ENCODE peak calls at places on chromosomes 7 and 10, in eight cellular contexts. D is lower leg skin; U is heart left ventricle; Q is AG09309; A is CD8-positive, alpha-beta T cell; F is cardiac fibroblast; Z is upper lobe of right lung; G is lower lobe of right lung. I is an unnamed sample.

GRCh38 chr7:17319164-17320101 is 21.0 kb downstream of the AHR start:
- DNase-seq in D (no peak), U (no peak), Q (no peak), A (no peak), F (no peak), Z (no peak), G (no peak), I (no peak)

GRCh38 chr7:101743995-101744360 is 73.4 kb upstream of the CUX1 start:
- DNase-seq in D (no peak), U (no peak), Q (no peak), A (no peak), F (no peak), Z (no peak), G (no peak), I (no peak)

GRCh38 chr10:62259456-62259855 is 9.2 kb downstream of the RTKN2 start:
- DNase-seq in D (no peak), U (no peak), Q (no peak), A (no peak), F (no peak), Z (no peak), G (no peak), I (no peak)

GRCh38 chr7:132049462-132050304 is 493.3 kb upstream of the PODXL start:
- DNase-seq in D (no peak), U (no peak), Q (no peak), A (no peak), F (peak), Z (no peak), G (no peak), I (no peak)

GRCh38 chr7:84612976-84613375 is 418.4 kb upstream of the SEMA3A start:
- DNase-seq in D (no peak), U (no peak), Q (no peak), A (no peak), F (no peak), Z (no peak), G (no peak), I (no peak)

GRCh38 chr7:101681170-101682007 is 52.3 kb upstream of the MYL10 start:
- DNase-seq in D (peak), U (peak), Q (peak), A (no peak), F (peak), Z (no peak), G (no peak), I (peak)

GRCh38 chr7:157274991-157275427 is 61.8 kb upstream of the DNAJB6 start:
- DNase-seq in D (no peak), U (no peak), Q (no peak), A (no peak), F (no peak), Z (peak), G (no peak), I (no peak)

GRCh38 chr7:140719711-140720110 is 23.2 kb downstream of the NDUFB2 start:
- DNase-seq in D (no peak), U (no peak), Q (no peak), A (no peak), F (peak), Z (no peak), G (no peak), I (no peak)

GRCh38 chr7:7512861-7513597 is 22.6 kb downstream of the COL28A1 start:
- DNase-seq in D (no peak), U (no peak), Q (no peak), A (no peak), F (no peak), Z (no peak), G (no peak), I (no peak)

GRCh38 chr10:6242089-6242488 is 39.4 kb downstream of the PFKFB3 start:
- DNase-seq in D (no peak), U (no peak), Q (no peak), A (no peak), F (no peak), Z (no peak), G (no peak), I (no peak)

GRCh38 chr7:115693779-115694178 is 336.8 kb downstream of the TFEC start:
- DNase-seq in D (no peak), U (no peak), Q (no peak), A (no peak), F (no peak), Z (no peak), G (no peak), I (no peak)

GRCh38 chr7:117582219-117582704 is 102.4 kb downstream of the CFTR start:
- DNase-seq in D (no peak), U (peak), Q (peak), A (no peak), F (peak), Z (no peak), G (no peak), I (peak)

GRCh38 chr7:10643545-10643944 is 330.1 kb upstream of the PHF14 start:
- DNase-seq in D (no peak), U (no peak), Q (no peak), A (no peak), F (no peak), Z (no peak), G (no peak), I (no peak)

GRCh38 chr10:130193033-130193432 is 56.8 kb downstream of the GLRX3 start:
- DNase-seq in D (no peak), U (no peak), Q (no peak), A (no peak), F (no peak), Z (no peak), G (no peak), I (no peak)

GRCh38 chr7:30285531-30286284 is 1.3 kb downstream of the ZNRF2 start:
- DNase-seq in D (no peak), U (peak), Q (peak), A (peak), F (peak), Z (peak), G (peak), I (peak)

DNA sequence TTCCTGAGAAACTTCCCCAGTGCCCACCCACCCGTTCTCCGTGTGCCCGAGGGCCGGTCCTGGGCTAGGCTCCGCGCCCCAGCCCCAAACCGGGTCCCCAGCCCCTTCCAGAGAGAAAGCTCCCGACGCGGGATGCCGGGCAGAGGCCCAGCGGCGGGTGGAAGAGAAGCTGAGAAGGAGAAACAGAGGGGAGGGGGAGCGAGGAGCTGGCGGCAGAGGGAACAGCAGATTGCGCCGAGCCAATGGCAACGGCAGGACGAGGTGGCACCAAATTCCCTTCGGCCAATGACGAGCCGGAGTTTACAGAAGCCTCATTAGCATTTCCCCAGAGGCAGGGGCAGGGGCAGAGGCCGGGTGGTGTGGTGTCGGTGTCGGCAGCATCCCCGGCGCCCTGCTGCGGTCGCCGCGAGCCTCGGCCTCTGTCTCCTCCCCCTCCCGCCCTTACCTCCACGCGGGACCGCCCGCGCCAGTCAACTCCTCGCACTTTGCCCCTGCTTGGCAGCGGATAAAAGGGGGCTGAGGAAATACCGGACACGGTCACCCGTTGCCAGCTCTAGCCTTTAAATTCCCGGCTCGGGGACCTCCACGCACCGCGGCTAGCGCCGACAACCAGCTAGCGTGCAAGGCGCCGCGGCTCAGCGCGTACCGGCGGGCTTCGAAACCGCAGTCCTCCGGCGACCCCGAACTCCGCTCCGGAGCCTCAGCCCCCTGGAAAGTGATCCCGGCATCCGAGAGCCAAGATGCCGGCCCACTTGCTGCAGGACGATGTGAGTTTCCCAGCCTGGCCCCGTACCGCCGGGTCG is at the start of gene SCD:
- DNase-seq in D (peak), U (peak), Q (no peak), A (peak), F (peak), Z (peak), G (peak), I (peak)
- H3K4me3 ChIP-seq in D (peak), U (peak), Q (peak), A (peak), F (peak), Z (peak), G (peak), I (peak)

GRCh38 chr10:15347205-15347604 is 23.9 kb downstream of the FAM171A1 start:
- DNase-seq in D (no peak), U (no peak), Q (no peak), A (no peak), F (no peak), Z (no peak), G (no peak), I (no peak)

GRCh38 chr10:15346440-15347141 is 24.5 kb downstream of the FAM171A1 start:
- DNase-seq in D (no peak), U (peak), Q (no peak), A (no peak), F (peak), Z (no peak), G (no peak), I (peak)

GRCh38 chr10:15348579-15348978 is 22.5 kb downstream of the FAM171A1 start:
- DNase-seq in D (no peak), U (peak), Q (no peak), A (no peak), F (peak), Z (no peak), G (no peak), I (peak)

GRCh38 chr10:15351099-15351820 is 19.8 kb downstream of the FAM171A1 start:
- DNase-seq in D (no peak), U (no peak), Q (no peak), A (no peak), F (no peak), Z (no peak), G (no peak), I (no peak)

DNA sequence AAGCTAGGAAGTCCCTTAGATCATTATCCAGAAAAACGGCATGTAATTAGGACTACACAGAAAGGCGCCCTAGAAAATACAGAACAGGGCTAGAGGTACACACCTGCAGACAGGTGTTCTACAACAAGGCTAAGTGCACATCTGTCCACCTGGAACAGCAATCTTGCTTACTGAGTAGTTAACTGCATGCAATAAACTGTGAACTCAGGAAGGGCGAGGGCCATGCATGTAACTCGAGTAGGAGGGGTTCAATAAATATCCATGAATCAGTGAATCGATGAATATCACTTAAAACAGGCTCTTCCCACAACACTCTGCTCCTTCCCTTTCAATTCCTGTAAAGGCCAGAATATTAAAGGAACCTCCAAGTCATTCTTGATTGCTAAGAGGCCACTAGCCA is 22.0 kb downstream of the FAM171A1 start:
- DNase-seq in D (no peak), U (no peak), Q (no peak), A (no peak), F (no peak), Z (no peak), G (no peak), I (no peak)
- H3K4me3 ChIP-seq in D (no peak), U (peak), Q (no peak), A (no peak), F (peak), Z (peak), G (peak), I (peak)

GRCh38 chr10:78407009-78407711 is 373.5 kb downstream of the RPS24 start:
- DNase-seq in D (peak), U (peak), Q (no peak), A (peak), F (peak), Z (peak), G (peak), I (peak)

GRCh38 chr10:78405781-78406180 is 372.1 kb downstream of the RPS24 start:
- DNase-seq in D (no peak), U (no peak), Q (no peak), A (no peak), F (no peak), Z (peak), G (no peak), I (no peak)

GRCh38 chr10:78408011-78408410 is 374.3 kb downstream of the RPS24 start:
- DNase-seq in D (no peak), U (no peak), Q (no peak), A (no peak), F (no peak), Z (no peak), G (no peak), I (no peak)

GRCh38 chr10:78405231-78405630 is 371.6 kb downstream of the RPS24 start:
- DNase-seq in D (no peak), U (no peak), Q (peak), A (no peak), F (no peak), Z (no peak), G (no peak), I (no peak)

DNA sequence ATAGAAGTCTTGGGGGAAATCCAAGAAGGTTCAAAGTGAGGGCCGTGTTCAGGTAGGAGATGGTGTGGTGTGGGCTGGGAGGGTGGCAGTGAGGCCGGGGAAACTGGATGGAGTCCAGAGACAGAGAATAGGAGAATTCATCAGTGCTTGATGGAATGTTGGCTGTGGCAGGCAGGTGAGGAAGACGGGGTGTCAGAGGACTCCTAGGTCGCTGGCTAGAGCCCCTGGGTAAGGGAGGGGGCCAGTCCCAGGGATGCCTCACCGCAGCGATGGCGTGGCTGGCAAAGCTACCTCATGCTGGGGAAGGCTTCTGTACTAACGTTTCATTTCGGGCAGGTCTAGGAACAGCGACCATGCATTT is 373.0 kb downstream of the RPS24 start:
- DNase-seq in D (no peak), U (no peak), Q (no peak), A (no peak), F (no peak), Z (no peak), G (no peak), I (peak)
- H3K4me3 ChIP-seq in D (no peak), U (peak), Q (no peak), A (peak), F (peak), Z (peak), G (peak), I (peak)

GRCh38 chr7:2258661-2259365 is 16.8 kb downstream of the NUDT1 start:
- DNase-seq in D (no peak), U (no peak), Q (no peak), A (no peak), F (no peak), Z (no peak), G (peak), I (no peak)
- H3K4me3 ChIP-seq in D (no peak), U (no peak), Q (no peak), A (no peak), F (no peak), Z (no peak), G (no peak), I (no peak)

GRCh38 chr10:16967866-16968721 is 150.9 kb upstream of the RSU1 start:
- DNase-seq in D (no peak), U (peak), Q (no peak), A (no peak), F (peak), Z (no peak), G (no peak), I (peak)
- H3K4me3 ChIP-seq in D (no peak), U (peak), Q (no peak), A (no peak), F (no peak), Z (no peak), G (no peak), I (no peak)

GRCh38 chr10:88069338-88069737 is 205.9 kb downstream of the PTEN start:
- DNase-seq in D (no peak), U (no peak), Q (no peak), A (no peak), F (no peak), Z (no peak), G (no peak), I (no peak)
- H3K4me3 ChIP-seq in D (no peak), U (no peak), Q (no peak), A (no peak), F (no peak), Z (no peak), G (no peak), I (no peak)

GRCh38 chr10:70341016-70341415 is 41.4 kb downstream of the LRRC20 start:
- DNase-seq in D (no peak), U (no peak), Q (no peak), A (no peak), F (no peak), Z (no peak), G (no peak), I (no peak)

GRCh38 chr10:70333268-70333667 is 49.2 kb downstream of the LRRC20 start:
- DNase-seq in D (no peak), U (no peak), Q (no peak), A (no peak), F (no peak), Z (no peak), G (no peak), I (no peak)

GRCh38 chr10:70334526-70335245 is 47.7 kb downstream of the LRRC20 start:
- DNase-seq in D (no peak), U (no peak), Q (no peak), A (no peak), F (no peak), Z (peak), G (no peak), I (no peak)

GRCh38 chr10:70335246-70335613 is 47.2 kb downstream of the LRRC20 start:
- DNase-seq in D (no peak), U (no peak), Q (no peak), A (no peak), F (no peak), Z (peak), G (no peak), I (peak)

GRCh38 chr10:70337201-70337651 is 45.2 kb downstream of the LRRC20 start:
- DNase-seq in D (no peak), U (no peak), Q (peak), A (no peak), F (no peak), Z (no peak), G (no peak), I (no peak)
- H3K4me3 ChIP-seq in D (no peak), U (no peak), Q (no peak), A (no peak), F (no peak), Z (no peak), G (no peak), I (no peak)

I was measured in right cardiac atrium.